ENCODE peak calls at places on chromosomes 2 and 18, in four cellular contexts. One of them, this sample, is unnamed.
A peak's percentile ranks its signal among the peaks of the same experiment; 100 is the strongest.

GRCh38 chr2:48249093-48249492 is 280.9 kb upstream of the STON1 start:
- DNase-seq in NCI-H774: no peak
- DNase-seq in Daoy: peak; percentile 7
- DNase-seq in SIG-M5: no peak
- DNase-seq in this sample: no peak

GRCh38 chr2:129756276-129756675 is 223.2 kb upstream of the RAB6C start:
- DNase-seq in NCI-H774: no peak
- DNase-seq in Daoy: no peak
- DNase-seq in SIG-M5: no peak
- DNase-seq in this sample: no peak

GRCh38 chr18:22865354-22866116 is 67.6 kb upstream of the RBBP8 start:
- DNase-seq in NCI-H774: no peak
- DNase-seq in Daoy: no peak
- DNase-seq in SIG-M5: no peak
- DNase-seq in this sample: no peak

GRCh38 chr18:69529151-69529550 is 128.5 kb downstream of the DOK6 start:
- DNase-seq in NCI-H774: no peak
- DNase-seq in Daoy: no peak
- DNase-seq in SIG-M5: no peak
- DNase-seq in this sample: no peak

GRCh38 chr2:1210352-1210751 is 202.9 kb upstream of the TPO start:
- DNase-seq in NCI-H774: no peak
- DNase-seq in Daoy: no peak
- DNase-seq in SIG-M5: no peak
- DNase-seq in this sample: no peak

GRCh38 chr2:120395686-120396518 is 50.0 kb downstream of the INHBB start:
- DNase-seq in NCI-H774: peak; percentile 60
- DNase-seq in Daoy: no peak
- DNase-seq in SIG-M5: no peak
- DNase-seq in this sample: no peak

GRCh38 chr2:44707945-44708645 is 233.4 kb upstream of the SIX3 start:
- DNase-seq in NCI-H774: peak; percentile 77
- DNase-seq in Daoy: peak; percentile 11
- DNase-seq in SIG-M5: peak; percentile 84
- DNase-seq in this sample: peak; percentile 64

GRCh38 chr2:238644095-238645081 is 203.5 kb upstream of the TWIST2 start:
- DNase-seq in NCI-H774: no peak
- DNase-seq in Daoy: peak; percentile 65
- DNase-seq in SIG-M5: no peak
- DNase-seq in this sample: peak; percentile 18

GRCh38 chr18:12006488-12006840 is 25.2 kb downstream of the IMPA2 start:
- DNase-seq in NCI-H774: no peak
- DNase-seq in Daoy: no peak
- DNase-seq in SIG-M5: no peak
- DNase-seq in this sample: no peak

GRCh38 chr18:11828772-11829432 is 22.3 kb upstream of the CHMP1B start:
- DNase-seq in NCI-H774: no peak
- DNase-seq in Daoy: no peak
- DNase-seq in SIG-M5: no peak
- DNase-seq in this sample: no peak

GRCh38 chr2:218386505-218387368 is 4.7 kb downstream of the SLC11A1 start:
- DNase-seq in NCI-H774: no peak
- DNase-seq in Daoy: no peak
- DNase-seq in SIG-M5: no peak
- DNase-seq in this sample: no peak

GRCh38 chr2:46157966-46158310 is 139.3 kb upstream of the EPAS1 start:
- DNase-seq in NCI-H774: no peak
- DNase-seq in Daoy: peak; percentile 20
- DNase-seq in SIG-M5: no peak
- DNase-seq in this sample: no peak

GRCh38 chr2:105104208-105104731 is 66.4 kb downstream of the MRPS9 start:
- DNase-seq in NCI-H774: no peak
- DNase-seq in Daoy: peak; percentile 88
- DNase-seq in SIG-M5: no peak
- DNase-seq in this sample: no peak

GRCh38 chr2:95271381-95271971 is 2.8 kb upstream of the PROM2 start:
- DNase-seq in NCI-H774: no peak
- DNase-seq in Daoy: no peak
- DNase-seq in SIG-M5: no peak
- DNase-seq in this sample: no peak

GRCh38 chr2:153606623-153607022 is 128.1 kb upstream of the RPRM start:
- DNase-seq in NCI-H774: no peak
- DNase-seq in Daoy: no peak
- DNase-seq in SIG-M5: no peak
- DNase-seq in this sample: no peak

GRCh38 chr2:216735086-216735485 is 39.7 kb upstream of the IGFBP5 start:
- DNase-seq in NCI-H774: no peak
- DNase-seq in Daoy: no peak
- DNase-seq in SIG-M5: no peak
- DNase-seq in this sample: no peak

GRCh38 chr2:121480826-121481225 is 49.9 kb upstream of the RNU4ATAC start:
- DNase-seq in NCI-H774: no peak
- DNase-seq in Daoy: peak; percentile 88
- DNase-seq in SIG-M5: no peak
- DNase-seq in this sample: no peak

GRCh38 chr2:207897541-207898353 is 127.6 kb downstream of the PLEKHM3 start:
- DNase-seq in NCI-H774: no peak
- DNase-seq in Daoy: no peak
- DNase-seq in SIG-M5: no peak
- DNase-seq in this sample: no peak

GRCh38 chr18:49114556-49114955 is 163.8 kb upstream of the SMAD7 start:
- DNase-seq in NCI-H774: no peak
- DNase-seq in Daoy: no peak
- DNase-seq in SIG-M5: no peak
- DNase-seq in this sample: no peak

GRCh38 chr2:48257456-48257855 is 272.5 kb upstream of the STON1 start:
- DNase-seq in NCI-H774: no peak
- DNase-seq in Daoy: no peak
- DNase-seq in SIG-M5: no peak
- DNase-seq in this sample: no peak

GRCh38 chr2:8409461-8410260 is 272.2 kb upstream of the ID2 start:
- DNase-seq in NCI-H774: no peak
- DNase-seq in Daoy: no peak
- DNase-seq in SIG-M5: no peak
- DNase-seq in this sample: no peak

GRCh38 chr2:143575340-143575739 is 446.1 kb downstream of the ARHGAP15 start:
- DNase-seq in NCI-H774: no peak
- DNase-seq in Daoy: peak; percentile 9
- DNase-seq in SIG-M5: no peak
- DNase-seq in this sample: no peak

GRCh38 chr2:174597347-174598047 is at the start of gene WIPF1:
- DNase-seq in NCI-H774: no peak
- DNase-seq in Daoy: peak; percentile 66
- DNase-seq in SIG-M5: peak; percentile 70
- DNase-seq in this sample: peak; percentile 46

GRCh38 chr2:64695656-64696310 is 42.1 kb upstream of the SERTAD2 start:
- DNase-seq in NCI-H774: no peak
- DNase-seq in Daoy: no peak
- DNase-seq in SIG-M5: no peak
- DNase-seq in this sample: no peak

GRCh38 chr18:36499938-36500337 is 202.4 kb downstream of the FHOD3 start:
- DNase-seq in NCI-H774: no peak
- DNase-seq in Daoy: peak; percentile 54
- DNase-seq in SIG-M5: no peak
- DNase-seq in this sample: no peak

GRCh38 chr2:27622921-27623384 is 5.9 kb downstream of the CCDC121 start:
- DNase-seq in NCI-H774: no peak
- DNase-seq in Daoy: peak; percentile 80
- DNase-seq in SIG-M5: no peak
- DNase-seq in this sample: no peak

GRCh38 chr2:200777275-200777674 is 34.4 kb upstream of the BZW1 start:
- DNase-seq in NCI-H774: no peak
- DNase-seq in Daoy: no peak
- DNase-seq in SIG-M5: no peak
- DNase-seq in this sample: no peak

GRCh38 chr2:68287580-68288441 is 31.9 kb downstream of the CNRIP1 start:
- DNase-seq in NCI-H774: no peak
- DNase-seq in Daoy: no peak
- DNase-seq in SIG-M5: no peak
- DNase-seq in this sample: no peak

GRCh38 chr2:120910956-120911951 is 175.6 kb downstream of the GLI2 start:
- DNase-seq in NCI-H774: no peak
- DNase-seq in Daoy: peak; percentile 87
- DNase-seq in SIG-M5: no peak
- DNase-seq in this sample: no peak

GRCh38 chr2:169716938-169717690 is 16.5 kb upstream of the KLHL23 start:
- DNase-seq in NCI-H774: no peak
- DNase-seq in Daoy: peak; percentile 45
- DNase-seq in SIG-M5: no peak
- DNase-seq in this sample: no peak

GRCh38 chr18:63890950-63891304 is 3.4 kb downstream of the SERPINB2 start:
- DNase-seq in NCI-H774: no peak
- DNase-seq in Daoy: peak; percentile 30
- DNase-seq in SIG-M5: peak; percentile 58
- DNase-seq in this sample: peak; percentile 86

GRCh38 chr2:186241874-186242273 is 244.2 kb upstream of the ZC3H15 start:
- DNase-seq in NCI-H774: no peak
- DNase-seq in Daoy: no peak
- DNase-seq in SIG-M5: no peak
- DNase-seq in this sample: no peak

This sample was measured in HL-60.